ENCODE peak calls at places on chromosomes 12 and 14, in seven cellular contexts. H is NCI-H1417 treated with DMSO at 0.1 percent for 48 hours; U is cardiac fibroblast; N is DMS53; R is stimulated activated naive CD4-positive, alpha-beta T cell; C is AG08395; V is stimulated activated CD8-positive, alpha-beta memory T cell treated with anti-CD3 and anti-CD28 coated beads, Interleukin-2, amount 100 ng/mL, for 1 hour. F is an unnamed sample.

GRCh38 chr12:128459067-128459466 is 192.1 kb downstream of the TMEM132C start:
- DNase-seq in H (no peak), U (no peak), N (no peak), R (no peak), C (no peak), V (no peak), F (no peak)

GRCh38 chr14:68141531-68142088 is 322.0 kb downstream of the RAD51B start:
- DNase-seq in H (no peak), U (peak; percentile 70), N (peak; percentile 4), R (no peak), C (no peak), V (no peak), F (no peak)

GRCh38 chr12:4380332-4380731 is 820 bp upstream of the FGF23 start:
- DNase-seq in H (no peak), U (no peak), N (no peak), R (no peak), C (no peak), V (no peak), F (no peak)

GRCh38 chr14:54606631-54607133 is 39.8 kb downstream of the SAMD4A start:
- DNase-seq in H (no peak), U (peak; percentile 75), N (no peak), R (no peak), C (peak; percentile 85), V (no peak), F (no peak)

GRCh38 chr14:51867753-51868152 is 7.3 kb downstream of the GNG2 start:
- DNase-seq in H (no peak), U (no peak), N (no peak), R (no peak), C (no peak), V (no peak), F (no peak)

GRCh38 chr12:57523706-57524614 is 1.3 kb downstream of the MBD6 start:
- DNase-seq in H (no peak), U (peak; percentile 46), N (no peak), R (no peak), C (no peak), V (no peak), F (no peak)

GRCh38 chr14:93538411-93538810 is 107.7 kb downstream of the UNC79 start:
- DNase-seq in H (no peak), U (no peak), N (peak; percentile 50), R (no peak), C (no peak), V (no peak), F (no peak)

GRCh38 chr12:1864456-1864855 is 44.1 kb downstream of the LRTM2 start:
- DNase-seq in H (no peak), U (no peak), N (no peak), R (no peak), C (no peak), V (no peak), F (no peak)

GRCh38 chr12:4274396-4274959 is 916 bp downstream of the CCND2 start:
- DNase-seq in H (no peak), U (peak; percentile 19), N (peak; percentile 98), R (no peak), C (no peak), V (no peak), F (no peak)

GRCh38 chr12:113850309-113851056 is 115.6 kb downstream of the RBM19 start:
- DNase-seq in H (no peak), U (peak; percentile 40), N (no peak), R (no peak), C (no peak), V (no peak), F (no peak)

GRCh38 chr14:75303415-75303814 is 24.8 kb downstream of the FOS start:
- DNase-seq in H (peak; percentile 25), U (peak; percentile 84), N (peak; percentile 80), R (peak; percentile 24), C (peak; percentile 73), V (no peak), F (peak; percentile 61)

GRCh38 chr14:56423591-56423991 is 156.0 kb upstream of the TMEM260 start:
- DNase-seq in H (no peak), U (peak; percentile 43), N (no peak), R (no peak), C (no peak), V (no peak), F (no peak)

GRCh38 chr14:23386999-23387398 is 10.2 kb downstream of the CMTM5 start:
- DNase-seq in H (no peak), U (no peak), N (no peak), R (no peak), C (no peak), V (no peak), F (no peak)

GRCh38 chr14:93081875-93082570 is 33.7 kb downstream of the ITPK1 start:
- DNase-seq in H (no peak), U (no peak), N (no peak), R (no peak), C (no peak), V (no peak), F (no peak)

GRCh38 chr12:55663391-55663790 is 26.7 kb downstream of the OR10P1 start:
- DNase-seq in H (no peak), U (no peak), N (no peak), R (no peak), C (no peak), V (no peak), F (no peak)

GRCh38 chr12:67039995-67040860 is 228.9 kb upstream of the CAND1 start:
- DNase-seq in H (no peak), U (no peak), N (peak; percentile 24), R (no peak), C (no peak), V (no peak), F (no peak)

GRCh38 chr12:78181544-78182162 is 351.0 kb downstream of the NAV3 start:
- DNase-seq in H (peak; percentile 59), U (peak; percentile 58), N (peak; percentile 83), R (no peak), C (no peak), V (no peak), F (peak; percentile 47)

GRCh38 chr14:56185991-56186390 is 67.8 kb downstream of the PELI2 start:
- DNase-seq in H (no peak), U (no peak), N (peak; percentile 35), R (no peak), C (no peak), V (no peak), F (no peak)

GRCh38 chr12:125029756-125030358 is 35.4 kb upstream of the AACS start:
- DNase-seq in H (no peak), U (peak; percentile 48), N (no peak), R (no peak), C (no peak), V (no peak), F (no peak)

GRCh38 chr12:6946920-6947374 is 3.1 kb downstream of the C12orf57 start:
- DNase-seq in H (no peak), U (no peak), N (no peak), R (no peak), C (no peak), V (no peak), F (no peak)

GRCh38 chr12:29962276-29963035 is 178.7 kb upstream of the TMTC1 start:
- DNase-seq in H (no peak), U (no peak), N (no peak), R (no peak), C (no peak), V (no peak), F (no peak)

GRCh38 chr12:68745376-68745903 is 536 bp upstream of the SLC35E3 start:
- DNase-seq in H (no peak), U (no peak), N (peak; percentile 63), R (no peak), C (no peak), V (no peak), F (no peak)

GRCh38 chr14:87229131-87229530 is 763.9 kb downstream of the GALC start:
- DNase-seq in H (no peak), U (no peak), N (no peak), R (no peak), C (no peak), V (no peak), F (no peak)

GRCh38 chr12:64560395-64561301 is 49.6 kb upstream of the RASSF3 start:
- DNase-seq in H (no peak), U (peak; percentile 94), N (peak; percentile 71), R (no peak), C (peak; percentile 79), V (no peak), F (no peak)

GRCh38 chr14:85316701-85317100 is 213.2 kb upstream of the FLRT2 start:
- DNase-seq in H (no peak), U (no peak), N (no peak), R (no peak), C (peak; percentile 55), V (no peak), F (no peak)

GRCh38 chr12:88897723-88898122 is 317.5 kb upstream of the KITLG start:
- DNase-seq in H (no peak), U (peak; percentile 68), N (peak; percentile 7), R (no peak), C (no peak), V (no peak), F (no peak)

GRCh38 chr12:108641446-108642268 is 8.0 kb upstream of the SELPLG start:
- DNase-seq in H (no peak), U (no peak), N (peak; percentile 72), R (no peak), C (no peak), V (no peak), F (no peak)

GRCh38 chr12:58539295-58539694 is 381.0 kb downstream of the LRIG3 start:
- DNase-seq in H (no peak), U (no peak), N (no peak), R (no peak), C (no peak), V (no peak), F (no peak)

GRCh38 chr12:65896743-65897142 is 72.5 kb downstream of the HMGA2 start:
- DNase-seq in H (no peak), U (no peak), N (no peak), R (no peak), C (no peak), V (no peak), F (no peak)

GRCh38 chr14:24054646-24055045 is 2.8 kb downstream of the CARMIL3 start:
- DNase-seq in H (no peak), U (no peak), N (no peak), R (no peak), C (no peak), V (no peak), F (no peak)

GRCh38 chr14:94571950-94572349 is 9.3 kb upstream of the SERPINA5 start:
- DNase-seq in H (no peak), U (peak; percentile 74), N (no peak), R (no peak), C (peak; percentile 31), V (no peak), F (no peak)

GRCh38 chr12:2243275-2243674 is 190.5 kb downstream of the CACNA1C start:
- DNase-seq in H (no peak), U (peak; percentile 10), N (no peak), R (no peak), C (no peak), V (no peak), F (no peak)